ENCODE peak calls at places on chromosome 17, in ten cellular contexts. T is HL-60, K is breast epithelium, Y is RWPE1, Z is A549, A is HFFc6, M is stomach, W is MCF 10A, U is tibial nerve, I is uterus. F is an unnamed sample.

GRCh38 chr17:72363336-72363620 is 242.5 kb downstream of the SOX9 start:
- DNase-seq in Z (no peak), K (no peak), W (no peak), I (no peak), T (no peak), Y (no peak), A (no peak), U (no peak), M (no peak), F (no peak)

GRCh38 chr17:43003542-43004172 is 2.9 kb upstream of the IFI35 start:
- DNase-seq in Y (no peak), W (peak), M (no peak), U (no peak), Z (peak), I (no peak), T (no peak), K (no peak), A (no peak), F (no peak)

GRCh38 chr17:18963126-18964017 is 11.4 kb downstream of the SLC5A10 start:
- DNase-seq in W (no peak), T (no peak), M (no peak), A (peak), K (no peak), Z (no peak), Y (no peak), U (no peak), I (no peak), F (no peak)

GRCh38 chr17:19237389-19238166 is 412 bp downstream of the EPN2 start:
- DNase-seq in W (no peak), K (peak), A (peak), M (peak), Y (peak), T (no peak), Z (peak), U (no peak), I (no peak), F (peak)

GRCh38 chr17:43998552-43998951 is 5.9 kb upstream of the NAGS start:
- DNase-seq in M (no peak), W (peak), Y (no peak), A (peak), K (no peak), U (no peak), T (no peak), I (no peak), Z (no peak), F (no peak)

GRCh38 chr17:74608511-74608910 is 15.0 kb downstream of the CD300E start:
- DNase-seq in Z (no peak), T (no peak), K (no peak), M (no peak), Y (no peak), I (no peak), A (no peak), W (no peak), U (no peak), F (no peak)

GRCh38 chr17:2371183-2372130 is 29.4 kb downstream of the MNT start:
- DNase-seq in U (no peak), K (no peak), A (no peak), Z (no peak), M (no peak), I (no peak), W (no peak), T (no peak), Y (no peak), F (no peak)

GRCh38 chr17:50798424-50799344 is 31.4 kb upstream of the ANKRD40CL start:
- DNase-seq in T (no peak), U (no peak), Y (peak), W (peak), M (no peak), A (no peak), Z (no peak), I (no peak), K (no peak), F (no peak)

GRCh38 chr17:66548659-66549311 is 246.4 kb downstream of the PRKCA start:
- DNase-seq in I (no peak), W (peak), U (no peak), M (no peak), Y (no peak), K (no peak), A (peak), Z (no peak), T (no peak), F (no peak)

GRCh38 chr17:6548578-6549330 is 7.6 kb downstream of the PITPNM3 start:
- DNase-seq in U (no peak), Y (no peak), W (no peak), K (no peak), A (no peak), M (peak), I (no peak), Z (no peak), T (no peak), F (no peak)

GRCh38 chr17:36837193-36837592 is 100.1 kb upstream of the LHX1 start:
- DNase-seq in K (no peak), M (no peak), Y (no peak), T (no peak), Z (no peak), W (no peak), A (no peak), I (no peak), U (no peak), F (no peak)

GRCh38 chr17:44911133-44912001 is 3.9 kb downstream of the GFAP start:
- DNase-seq in K (no peak), I (peak), A (peak), Z (peak), T (peak), W (peak), U (peak), Y (no peak), M (peak), F (no peak)

GRCh38 chr17:42877037-42877436 is 23.6 kb upstream of the G6PC1 start:
- DNase-seq in Y (no peak), Z (no peak), T (no peak), K (no peak), I (no peak), W (no peak), U (no peak), M (no peak), A (no peak), F (no peak)

GRCh38 chr17:60525347-60525623 is 757 bp downstream of the APPBP2 start:
- DNase-seq in Y (no peak), I (no peak), K (no peak), W (no peak), M (no peak), U (peak), Z (no peak), T (no peak), A (no peak), F (no peak)

GRCh38 chr17:27338536-27338985 is 44.6 kb downstream of the WSB1 start:
- DNase-seq in K (no peak), Y (no peak), T (no peak), W (no peak), U (no peak), I (no peak), A (no peak), Z (no peak), M (no peak), F (no peak)

GRCh38 chr17:43360376-43360738 is 38.4 kb upstream of the ARL4D start:
- DNase-seq in M (peak), T (peak), A (peak), K (no peak), U (peak), W (peak), Z (peak), I (peak), Y (peak), F (no peak)

GRCh38 chr17:68719431-68719830 is 118.3 kb upstream of the FAM20A start:
- DNase-seq in U (no peak), I (no peak), A (no peak), K (no peak), W (peak), Z (no peak), Y (no peak), M (no peak), T (no peak), F (no peak)

GRCh38 chr17:61209524-61209923 is 190.1 kb upstream of the TBX2 start:
- DNase-seq in K (no peak), M (no peak), U (peak), W (no peak), Z (no peak), T (no peak), I (no peak), A (no peak), Y (no peak), F (no peak)

GRCh38 chr17:76036497-76037380 is 9.6 kb upstream of the EVPL start:
- DNase-seq in Z (no peak), M (no peak), U (no peak), W (no peak), Y (no peak), K (no peak), I (peak), A (no peak), T (no peak), F (no peak)

GRCh38 chr17:76032780-76033108 is 5.6 kb upstream of the EVPL start:
- DNase-seq in Y (no peak), I (no peak), A (no peak), U (no peak), T (no peak), K (no peak), Z (no peak), W (no peak), M (no peak), F (no peak)

GRCh38 chr17:76033139-76033538 is 6.0 kb upstream of the EVPL start:
- DNase-seq in A (no peak), Z (no peak), W (no peak), Y (no peak), I (no peak), K (no peak), T (no peak), M (no peak), U (no peak), F (no peak)

GRCh38 chr17:76034433-76035185 is 7.5 kb upstream of the EVPL start:
- DNase-seq in W (no peak), K (no peak), I (no peak), Z (no peak), Y (no peak), M (no peak), A (no peak), T (no peak), U (no peak), F (no peak)

DNA sequence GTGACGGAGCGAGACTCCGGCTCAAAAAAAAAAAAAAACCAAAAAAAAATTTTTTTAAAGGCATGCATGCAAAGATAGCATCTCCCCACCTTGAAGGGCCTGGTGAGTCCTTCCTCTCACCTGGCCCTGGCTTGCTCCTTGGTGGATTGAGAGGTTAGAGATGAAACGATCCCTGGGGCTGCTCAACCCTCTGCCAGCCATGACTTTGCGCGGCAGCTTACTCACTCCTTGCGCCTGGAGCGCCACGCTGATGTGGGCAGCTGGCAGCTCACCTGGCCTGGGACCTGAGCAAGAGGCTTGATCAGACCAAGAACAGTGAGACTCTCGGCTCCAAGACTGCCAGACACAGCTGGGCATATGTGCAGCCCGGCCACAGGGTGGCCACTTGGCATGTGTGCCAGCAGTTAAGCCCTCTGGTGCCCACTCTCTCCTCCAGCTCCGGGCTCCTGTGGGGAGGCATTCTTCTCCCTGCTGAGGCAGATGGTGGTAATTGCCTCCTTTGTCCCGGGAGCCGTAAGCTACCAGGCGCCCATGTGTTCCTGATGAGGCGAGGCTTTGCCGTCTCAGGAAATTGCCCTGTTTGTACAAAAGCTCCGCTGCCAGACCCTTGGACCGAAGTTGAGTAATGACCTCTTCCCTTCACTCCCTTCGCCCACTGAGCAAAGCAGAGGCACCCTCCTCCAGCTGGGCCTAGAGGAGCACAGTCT is 5.1 kb upstream of the EVPL start:
- DNase-seq in I (no peak), Y (no peak), U (no peak), T (no peak), Z (no peak), W (no peak), M (no peak), K (no peak), A (no peak), F (no peak)
- TF ChIP-seq CTCF in I (no peak), Y (no peak), U (no peak), T (no peak), Z (no peak), W (no peak), M (no peak), K (no peak), A (peak), F (no peak)

GRCh38 chr17:4304417-4305027 is 40.7 kb upstream of the ANKFY1 start:
- DNase-seq in Z (peak), K (no peak), Y (peak), W (peak), A (peak), T (peak), I (peak), M (peak), U (peak), F (peak)
- TF ChIP-seq CTCF in Z (peak), K (peak), Y (peak), W (peak), A (peak), T (peak), I (peak), M (peak), U (peak), F (no peak)

DNA sequence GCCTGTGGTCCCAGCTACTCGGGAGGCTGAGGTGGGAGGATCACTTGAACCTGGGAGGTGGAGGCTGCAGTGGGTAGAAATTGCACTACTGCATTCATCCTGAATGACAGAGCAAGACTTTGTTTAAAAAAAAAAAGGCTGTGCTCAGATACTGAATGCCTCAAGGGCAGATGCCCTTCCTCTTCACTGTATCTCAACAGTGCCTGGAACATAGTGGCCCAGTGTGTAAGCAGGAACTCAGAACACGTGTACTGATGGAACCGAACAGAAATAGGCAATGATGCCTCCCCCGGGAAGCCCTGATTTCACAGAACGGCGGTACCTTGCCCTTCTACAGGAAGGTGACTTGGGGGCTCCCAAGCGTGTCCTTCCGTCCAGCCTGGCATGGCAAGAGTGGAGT is 46.8 kb downstream of the PLXDC1 start:
- DNase-seq in W (no peak), U (no peak), A (no peak), Z (no peak), T (no peak), M (no peak), I (no peak), Y (no peak), K (no peak), F (no peak)
- TF ChIP-seq CTCF in W (no peak), U (no peak), A (no peak), Z (no peak), T (no peak), M (no peak), I (no peak), Y (no peak), K (no peak), F (no peak)

GRCh38 chr17:11240841-11241610 is at the start of gene SHISA6:
- DNase-seq in Y (no peak), W (no peak), Z (no peak), A (no peak), K (no peak), U (no peak), I (no peak), T (no peak), M (no peak), F (no peak)
- TF ChIP-seq CTCF in Y (no peak), W (no peak), Z (no peak), A (no peak), K (no peak), U (no peak), I (no peak), T (no peak), M (no peak), F (no peak)

GRCh38 chr17:34357398-34357797 is 1.1 kb downstream of the CCL13 start:
- DNase-seq in U (no peak), M (no peak), T (no peak), I (no peak), Y (no peak), K (no peak), A (no peak), Z (no peak), W (no peak), F (no peak)

GRCh38 chr17:34358631-34359030 is 2.4 kb downstream of the CCL13 start:
- DNase-seq in T (no peak), M (no peak), I (no peak), A (no peak), K (no peak), Z (no peak), W (no peak), U (no peak), Y (no peak), F (no peak)

GRCh38 chr17:34363183-34363661 is at the start of gene CCL1:
- DNase-seq in Z (no peak), A (no peak), I (no peak), Y (no peak), K (no peak), W (no peak), M (no peak), U (no peak), T (no peak), F (no peak)

GRCh38 chr17:34361478-34362061 is 1.5 kb downstream of the CCL1 start:
- DNase-seq in K (peak), T (peak), M (peak), I (peak), A (peak), Z (peak), W (peak), U (peak), Y (peak), F (peak)

GRCh38 chr17:34360571-34360970 is 2.5 kb downstream of the CCL1 start:
- DNase-seq in W (no peak), K (no peak), U (no peak), Y (no peak), I (no peak), T (no peak), Z (no peak), A (no peak), M (no peak), F (no peak)
- TF ChIP-seq CTCF in W (no peak), K (no peak), U (no peak), Y (no peak), I (no peak), T (no peak), Z (no peak), A (no peak), M (no peak), F (no peak)

GRCh38 chr17:31074772-31075538 is 19.8 kb upstream of the NF1 start:
- DNase-seq in K (no peak), Y (no peak), I (no peak), U (no peak), T (no peak), A (peak), W (peak), Z (peak), M (no peak), F (no peak)
- TF ChIP-seq CTCF in K (no peak), Y (no peak), I (no peak), U (no peak), T (no peak), A (no peak), W (no peak), Z (no peak), M (no peak), F (no peak)

GRCh38 chr17:40427002-40427491 is 9.4 kb upstream of the TOP2A start:
- DNase-seq in M (no peak), A (no peak), U (no peak), K (no peak), I (no peak), T (no peak), Y (no peak), W (no peak), Z (no peak), F (no peak)
- TF ChIP-seq CTCF in M (no peak), A (no peak), U (no peak), K (no peak), I (no peak), T (no peak), Y (no peak), W (no peak), Z (no peak), F (no peak)

GRCh38 chr17:63774141-63774981 is at the start of gene DDX42:
- DNase-seq in Z (peak), T (no peak), A (peak), M (peak), I (peak), K (peak), Y (peak), W (peak), U (no peak), F (peak)
- TF ChIP-seq CTCF in Z (no peak), T (no peak), A (peak), M (no peak), I (no peak), K (no peak), Y (no peak), W (no peak), U (no peak), F (no peak)

GRCh38 chr17:57424777-57425188 is 168.5 kb downstream of the MSI2 start:
- DNase-seq in Z (no peak), K (no peak), W (peak), Y (peak), M (no peak), I (no peak), T (no peak), U (no peak), A (no peak), F (no peak)

GRCh38 chr17:57422574-57423164 is 166.3 kb downstream of the MSI2 start:
- DNase-seq in K (no peak), T (peak), I (no peak), W (peak), Z (peak), A (peak), M (no peak), Y (peak), U (no peak), F (no peak)

GRCh38 chr17:57423541-57423940 is 167.2 kb downstream of the MSI2 start:
- DNase-seq in T (no peak), M (no peak), K (no peak), Z (no peak), Y (no peak), I (no peak), W (no peak), A (no peak), U (no peak), F (no peak)

GRCh38 chr17:57424273-57424672 is 167.9 kb downstream of the MSI2 start:
- DNase-seq in A (no peak), Y (no peak), M (no peak), Z (no peak), U (no peak), I (no peak), W (no peak), K (no peak), T (no peak), F (no peak)

GRCh38 chr17:57425903-57426574 is 169.7 kb downstream of the MSI2 start:
- DNase-seq in I (no peak), T (no peak), Z (no peak), Y (no peak), M (no peak), K (no peak), U (no peak), A (no peak), W (no peak), F (no peak)
- TF ChIP-seq CTCF in I (no peak), T (no peak), Z (no peak), Y (no peak), M (no peak), K (no peak), U (no peak), A (no peak), W (no peak), F (no peak)

GRCh38 chr17:76501827-76502307 is 644 bp upstream of the RHBDF2 start:
- DNase-seq in U (no peak), I (no peak), Y (no peak), W (no peak), K (no peak), M (peak), Z (no peak), A (no peak), T (no peak), F (no peak)

GRCh38 chr17:76502326-76503211 is 1.3 kb upstream of the RHBDF2 start:
- DNase-seq in M (peak), T (no peak), A (no peak), I (no peak), Z (no peak), Y (no peak), U (no peak), K (no peak), W (no peak), F (no peak)

GRCh38 chr17:76500745-76501017 is 542 bp downstream of the RHBDF2 start:
- DNase-seq in Z (no peak), I (no peak), U (no peak), W (peak), T (no peak), K (no peak), Y (no peak), M (no peak), A (no peak), F (no peak)

GRCh38 chr17:76500074-76500744 is 1.0 kb downstream of the RHBDF2 start:
- DNase-seq in W (peak), I (no peak), Z (no peak), U (no peak), K (no peak), Y (no peak), T (no peak), M (no peak), A (no peak), F (no peak)

DNA sequence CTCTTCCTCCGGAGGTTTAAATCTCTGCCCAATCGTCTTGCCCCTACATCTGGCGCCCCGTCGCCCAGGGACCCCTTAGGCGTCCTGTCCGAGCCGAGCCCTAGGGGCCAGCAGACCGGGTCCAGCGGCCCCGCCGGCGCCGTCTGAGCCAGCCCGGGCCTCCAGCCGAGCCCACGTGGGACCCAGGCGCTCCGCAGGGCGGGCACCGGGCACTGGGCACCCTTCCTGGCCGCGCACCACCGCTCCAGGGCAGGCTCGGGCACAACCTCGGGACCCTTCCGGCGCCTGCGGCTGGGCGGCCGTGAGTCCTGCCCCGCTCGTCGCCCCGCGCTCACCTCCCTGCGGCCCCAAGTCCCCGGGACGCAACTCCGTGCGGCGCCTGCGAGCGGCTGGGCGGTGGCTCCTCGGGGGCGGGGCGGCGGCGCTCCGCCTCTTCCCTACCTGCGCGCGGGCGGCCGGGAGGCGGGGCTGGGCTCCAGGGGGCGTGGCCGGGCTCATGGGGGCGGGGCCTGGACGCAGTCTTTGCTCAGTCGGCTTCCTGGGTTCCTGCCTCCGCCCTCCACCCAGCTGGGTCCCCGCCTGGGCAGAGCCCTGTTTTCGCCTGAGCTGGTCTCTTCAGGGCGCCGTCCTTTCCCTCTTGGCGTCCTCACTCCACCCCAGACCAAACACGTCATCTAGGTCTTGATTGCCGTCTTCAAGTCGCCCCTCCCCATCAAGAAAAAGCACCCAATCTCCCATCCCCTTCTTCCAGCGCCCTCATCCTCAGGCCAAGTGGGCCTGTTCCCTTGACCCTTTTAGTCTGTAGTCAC is at the start of gene RHBDF2:
- DNase-seq in U (peak), I (peak), M (peak), K (peak), A (peak), T (peak), W (peak), Z (peak), Y (peak), F (peak)
- TF ChIP-seq CTCF in U (peak), I (no peak), M (no peak), K (no peak), A (no peak), T (no peak), W (no peak), Z (no peak), Y (no peak), F (no peak)

F was measured in omental fat pad.